ENCODE peak calls at places on chromosomes 11 and 22, in nine cellular contexts. One of them, this sample, is unnamed.
A peak's percentile ranks its signal among the peaks of the same experiment; 100 is the strongest.

GRCh38 chr11:1112351-1113191 is 37.9 kb downstream of the MUC2 start:
- DNase-seq in thyroid gland: no peak
- DNase-seq in stomach: no peak
- DNase-seq in transverse colon: no peak
- DNase-seq in tibial nerve: peak; percentile 4
- DNase-seq in body of pancreas: no peak
- DNase-seq in ovary: no peak
- DNase-seq in testis: no peak
- DNase-seq in esophagus muscularis mucosa: no peak
- DNase-seq in this sample: no peak

GRCh38 chr22:40605676-40606250 is 30.8 kb downstream of the MRTFA start:
- DNase-seq in thyroid gland: no peak
- DNase-seq in stomach: no peak
- DNase-seq in transverse colon: no peak
- DNase-seq in tibial nerve: no peak
- DNase-seq in body of pancreas: no peak
- DNase-seq in ovary: no peak
- DNase-seq in testis: no peak
- DNase-seq in esophagus muscularis mucosa: no peak
- DNase-seq in this sample: no peak

GRCh38 chr11:2347449-2347848 is 29.7 kb upstream of the CD81 start:
- DNase-seq in thyroid gland: no peak
- DNase-seq in stomach: no peak
- DNase-seq in transverse colon: no peak
- DNase-seq in tibial nerve: no peak
- DNase-seq in body of pancreas: no peak
- DNase-seq in ovary: no peak
- DNase-seq in testis: no peak
- DNase-seq in esophagus muscularis mucosa: no peak
- DNase-seq in this sample: no peak

GRCh38 chr11:100592619-100593309 is 94.3 kb upstream of the ARHGAP42 start:
- DNase-seq in thyroid gland: no peak
- DNase-seq in stomach: no peak
- DNase-seq in transverse colon: no peak
- DNase-seq in tibial nerve: no peak
- DNase-seq in body of pancreas: no peak
- DNase-seq in ovary: no peak
- DNase-seq in testis: no peak
- DNase-seq in esophagus muscularis mucosa: no peak
- DNase-seq in this sample: no peak

GRCh38 chr11:95375451-95375850 is 144.4 kb upstream of the SESN3 start:
- DNase-seq in thyroid gland: no peak
- DNase-seq in stomach: no peak
- DNase-seq in transverse colon: no peak
- DNase-seq in tibial nerve: no peak
- DNase-seq in body of pancreas: no peak
- DNase-seq in ovary: no peak
- DNase-seq in testis: no peak
- DNase-seq in esophagus muscularis mucosa: no peak
- DNase-seq in this sample: no peak

GRCh38 chr11:1531961-1532586 is 40.0 kb downstream of the DUSP8 start:
- DNase-seq in thyroid gland: no peak
- DNase-seq in stomach: no peak
- DNase-seq in transverse colon: no peak
- DNase-seq in tibial nerve: no peak
- DNase-seq in body of pancreas: no peak
- DNase-seq in ovary: no peak
- DNase-seq in testis: no peak
- DNase-seq in esophagus muscularis mucosa: no peak
- DNase-seq in this sample: no peak

GRCh38 chr11:127683321-127683720 is 682.8 kb upstream of the KIRREL3 start:
- DNase-seq in thyroid gland: no peak
- DNase-seq in stomach: no peak
- DNase-seq in transverse colon: no peak
- DNase-seq in tibial nerve: no peak
- DNase-seq in body of pancreas: no peak
- DNase-seq in ovary: no peak
- DNase-seq in testis: no peak
- DNase-seq in esophagus muscularis mucosa: no peak
- DNase-seq in this sample: no peak

GRCh38 chr11:1568451-1568911 is 3.6 kb downstream of the DUSP8 start:
- DNase-seq in thyroid gland: no peak
- DNase-seq in stomach: no peak
- DNase-seq in transverse colon: no peak
- DNase-seq in tibial nerve: no peak
- DNase-seq in body of pancreas: peak; percentile 26
- DNase-seq in ovary: no peak
- DNase-seq in testis: no peak
- DNase-seq in esophagus muscularis mucosa: no peak
- DNase-seq in this sample: no peak

GRCh38 chr22:28711820-28712777 is 29.5 kb downstream of the CHEK2 start:
- DNase-seq in thyroid gland: no peak
- DNase-seq in stomach: no peak
- DNase-seq in transverse colon: no peak
- DNase-seq in tibial nerve: no peak
- DNase-seq in body of pancreas: no peak
- DNase-seq in ovary: no peak
- DNase-seq in testis: no peak
- DNase-seq in esophagus muscularis mucosa: no peak
- DNase-seq in this sample: peak; percentile 64

GRCh38 chr11:73982595-73982989 is at the start of gene UCP2:
- DNase-seq in thyroid gland: peak; percentile 90
- DNase-seq in stomach: peak; percentile 91
- DNase-seq in transverse colon: peak; percentile 90
- DNase-seq in tibial nerve: peak; percentile 75
- DNase-seq in body of pancreas: peak; percentile 75
- DNase-seq in ovary: peak; percentile 71
- DNase-seq in testis: peak; percentile 91
- DNase-seq in esophagus muscularis mucosa: peak; percentile 95
- DNase-seq in this sample: peak; percentile 66

DNA sequence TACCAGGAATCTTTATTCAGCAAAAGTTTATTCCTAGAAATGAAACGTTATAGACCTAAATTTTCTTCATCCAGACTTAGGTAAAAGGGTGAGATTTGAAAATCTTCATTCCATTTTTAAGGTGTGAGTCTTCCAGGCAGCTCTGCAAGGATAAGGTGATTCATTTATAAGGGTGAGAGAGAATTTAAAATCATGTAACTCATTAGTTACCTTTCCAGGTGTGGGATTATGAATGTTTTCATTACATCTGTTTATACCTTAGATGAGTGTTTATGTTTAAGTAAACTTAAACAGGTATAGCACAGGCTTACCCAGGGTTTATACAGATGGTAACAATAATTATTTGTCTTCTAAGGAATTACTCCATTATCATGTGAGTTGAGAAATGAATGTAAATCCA is 2.8 kb downstream of the PRSS23 start:
- DNase-seq in thyroid gland: no peak
- DNase-seq in stomach: no peak
- DNase-seq in transverse colon: no peak
- DNase-seq in tibial nerve: no peak
- DNase-seq in body of pancreas: no peak
- DNase-seq in ovary: no peak
- DNase-seq in testis: no peak
- DNase-seq in esophagus muscularis mucosa: no peak
- DNase-seq in this sample: no peak
- H3K4me3 ChIP-seq in thyroid gland: no peak overlapping the region
- H3K4me3 ChIP-seq in stomach: no peak overlapping the region
- H3K4me3 ChIP-seq in transverse colon: peak overlapping the region; percentile 79
- H3K4me3 ChIP-seq in tibial nerve: no peak overlapping the region
- H3K4me3 ChIP-seq in body of pancreas: no peak overlapping the region
- H3K4me3 ChIP-seq in ovary: no peak overlapping the region
- H3K4me3 ChIP-seq in testis: no peak overlapping the region
- H3K4me3 ChIP-seq in esophagus muscularis mucosa: peak overlapping the region; percentile 78
- H3K4me3 ChIP-seq in this sample: peak overlapping the region; percentile 60

GRCh38 chr11:12198261-12198925 is 88.0 kb downstream of the MICAL2 start:
- DNase-seq in thyroid gland: no peak
- DNase-seq in stomach: peak; percentile 46
- DNase-seq in transverse colon: no peak
- DNase-seq in tibial nerve: no peak
- DNase-seq in body of pancreas: peak; percentile 26
- DNase-seq in ovary: no peak
- DNase-seq in testis: no peak
- DNase-seq in esophagus muscularis mucosa: no peak
- DNase-seq in this sample: no peak

GRCh38 chr11:12202911-12203310 is 92.5 kb downstream of the MICAL2 start:
- DNase-seq in thyroid gland: no peak
- DNase-seq in stomach: no peak
- DNase-seq in transverse colon: no peak
- DNase-seq in tibial nerve: no peak
- DNase-seq in body of pancreas: no peak
- DNase-seq in ovary: no peak
- DNase-seq in testis: no peak
- DNase-seq in esophagus muscularis mucosa: no peak
- DNase-seq in this sample: no peak

GRCh38 chr11:12200359-12201015 is 90.1 kb downstream of the MICAL2 start:
- DNase-seq in thyroid gland: peak; percentile 21
- DNase-seq in stomach: no peak
- DNase-seq in transverse colon: peak; percentile 30
- DNase-seq in tibial nerve: no peak
- DNase-seq in body of pancreas: peak; percentile 46
- DNase-seq in ovary: no peak
- DNase-seq in testis: peak; percentile 89
- DNase-seq in esophagus muscularis mucosa: no peak
- DNase-seq in this sample: peak; percentile 55

GRCh38 chr11:12199231-12199948 is 89.0 kb downstream of the MICAL2 start:
- DNase-seq in thyroid gland: no peak
- DNase-seq in stomach: no peak
- DNase-seq in transverse colon: peak; percentile 38
- DNase-seq in tibial nerve: no peak
- DNase-seq in body of pancreas: peak; percentile 10
- DNase-seq in ovary: no peak
- DNase-seq in testis: no peak
- DNase-seq in esophagus muscularis mucosa: no peak
- DNase-seq in this sample: no peak

GRCh38 chr11:12201016-12201985 is 90.9 kb downstream of the MICAL2 start:
- DNase-seq in thyroid gland: peak; percentile 17
- DNase-seq in stomach: no peak
- DNase-seq in transverse colon: no peak
- DNase-seq in tibial nerve: no peak
- DNase-seq in body of pancreas: no peak
- DNase-seq in ovary: no peak
- DNase-seq in testis: peak; percentile 78
- DNase-seq in esophagus muscularis mucosa: no peak
- DNase-seq in this sample: peak; percentile 50
- TF ChIP-seq POLR2A in thyroid gland: no peak
- TF ChIP-seq POLR2A in stomach: no peak
- TF ChIP-seq POLR2A in transverse colon: no peak
- TF ChIP-seq POLR2A in tibial nerve: no peak
- TF ChIP-seq POLR2A in body of pancreas: no peak
- TF ChIP-seq POLR2A in ovary: no peak
- TF ChIP-seq POLR2A in testis: no peak
- TF ChIP-seq POLR2A in esophagus muscularis mucosa: no peak
- TF ChIP-seq POLR2A in this sample: no peak

DNA sequence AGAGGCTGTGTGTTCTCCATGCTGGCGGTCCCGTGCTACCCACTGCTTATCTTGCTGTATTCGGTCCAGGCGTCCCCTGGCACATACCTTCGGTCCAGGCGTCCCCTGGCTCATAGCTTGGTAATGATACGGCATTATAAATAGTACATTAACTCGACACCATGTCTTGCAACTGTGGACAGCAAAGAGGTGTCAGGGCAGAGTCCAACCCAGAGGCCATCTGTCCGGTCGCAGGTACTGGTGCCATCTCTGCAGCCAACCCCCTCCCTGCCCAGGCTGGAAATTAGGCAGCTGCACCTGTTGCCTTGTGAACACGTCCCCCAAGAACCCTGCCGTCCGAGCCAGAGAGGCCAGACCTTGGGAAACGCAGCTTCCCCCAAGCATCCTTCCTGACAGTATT is 634.3 kb downstream of the BRD1 start:
- DNase-seq in thyroid gland: no peak
- DNase-seq in stomach: no peak
- DNase-seq in transverse colon: no peak
- DNase-seq in tibial nerve: no peak
- DNase-seq in body of pancreas: no peak
- DNase-seq in ovary: no peak
- DNase-seq in testis: no peak
- DNase-seq in esophagus muscularis mucosa: no peak
- DNase-seq in this sample: no peak
- H3K9me3 ChIP-seq in thyroid gland: no peaks in the 10 kb centered on the region
- H3K9me3 ChIP-seq in stomach: no peaks in the 10 kb centered on the region
- H3K9me3 ChIP-seq in transverse colon: no peaks in the 10 kb centered on the region
- H3K9me3 ChIP-seq in tibial nerve: no peaks in the 10 kb centered on the region
- H3K9me3 ChIP-seq in body of pancreas: no peaks in the 10 kb centered on the region
- H3K9me3 ChIP-seq in ovary: no peaks in the 10 kb centered on the region
- H3K9me3 ChIP-seq in testis: no peaks in the 10 kb centered on the region
- H3K9me3 ChIP-seq in esophagus muscularis mucosa: no peaks in the 10 kb centered on the region
- H3K9me3 ChIP-seq in this sample: no peaks in the 10 kb centered on the region

GRCh38 chr22:45064313-45065268 is 54.8 kb upstream of the PHF21B start:
- DNase-seq in thyroid gland: no peak
- DNase-seq in stomach: no peak
- DNase-seq in transverse colon: no peak
- DNase-seq in tibial nerve: no peak
- DNase-seq in body of pancreas: no peak
- DNase-seq in ovary: no peak
- DNase-seq in testis: no peak
- DNase-seq in esophagus muscularis mucosa: no peak
- DNase-seq in this sample: no peak
- H3K4me3 ChIP-seq in thyroid gland: no peak overlapping the region
- H3K4me3 ChIP-seq in stomach: no peak overlapping the region
- H3K4me3 ChIP-seq in transverse colon: no peak overlapping the region
- H3K4me3 ChIP-seq in tibial nerve: no peak overlapping the region
- H3K4me3 ChIP-seq in body of pancreas: no peak overlapping the region
- H3K4me3 ChIP-seq in ovary: no peak overlapping the region
- H3K4me3 ChIP-seq in testis: no peak overlapping the region
- H3K4me3 ChIP-seq in esophagus muscularis mucosa: no peak overlapping the region
- H3K4me3 ChIP-seq in this sample: no peak overlapping the region

GRCh38 chr11:7021318-7021717 is 1.0 kb downstream of the NLRP14 start:
- DNase-seq in thyroid gland: no peak
- DNase-seq in stomach: no peak
- DNase-seq in transverse colon: no peak
- DNase-seq in tibial nerve: no peak
- DNase-seq in body of pancreas: no peak
- DNase-seq in ovary: no peak
- DNase-seq in testis: no peak
- DNase-seq in esophagus muscularis mucosa: no peak
- DNase-seq in this sample: no peak

GRCh38 chr11:7019500-7020182 is 505 bp downstream of the ZNF214 start:
- DNase-seq in thyroid gland: peak; percentile 21
- DNase-seq in stomach: no peak
- DNase-seq in transverse colon: peak; percentile 14
- DNase-seq in tibial nerve: no peak
- DNase-seq in body of pancreas: peak; percentile 35
- DNase-seq in ovary: peak; percentile 37
- DNase-seq in testis: peak; percentile 56
- DNase-seq in esophagus muscularis mucosa: no peak
- DNase-seq in this sample: peak; percentile 27

GRCh38 chr11:7016011-7016410 is 4.1 kb downstream of the ZNF214 start:
- DNase-seq in thyroid gland: no peak
- DNase-seq in stomach: no peak
- DNase-seq in transverse colon: no peak
- DNase-seq in tibial nerve: no peak
- DNase-seq in body of pancreas: no peak
- DNase-seq in ovary: no peak
- DNase-seq in testis: no peak
- DNase-seq in esophagus muscularis mucosa: no peak
- DNase-seq in this sample: no peak

GRCh38 chr11:7020183-7020917 is at the start of the genes NLRP14 and ZNF214:
- DNase-seq in thyroid gland: peak; percentile 95
- DNase-seq in stomach: peak; percentile 91
- DNase-seq in transverse colon: peak; percentile 94
- DNase-seq in tibial nerve: peak; percentile 95
- DNase-seq in body of pancreas: peak; percentile 96
- DNase-seq in ovary: peak; percentile 95
- DNase-seq in testis: peak; percentile 97
- DNase-seq in esophagus muscularis mucosa: peak; percentile 97
- DNase-seq in this sample: peak; percentile 96
- TF ChIP-seq POLR2A in thyroid gland: peak; percentile 24
- TF ChIP-seq POLR2A in stomach: no peak
- TF ChIP-seq POLR2A in transverse colon: no peak
- TF ChIP-seq POLR2A in tibial nerve: no peak
- TF ChIP-seq POLR2A in body of pancreas: peak; percentile 40
- TF ChIP-seq POLR2A in ovary: peak; percentile 6
- TF ChIP-seq POLR2A in testis: no peak
- TF ChIP-seq POLR2A in esophagus muscularis mucosa: no peak
- TF ChIP-seq POLR2A in this sample: no peak

This sample was measured in uterus.